ENCODE peak calls at places on chromosomes 3 and 15, in six cellular contexts. Z, M, A, X, L and K are unnamed samples.
A peak's percentile ranks its signal among the peaks of the same experiment; 100 is the strongest.

GRCh38 chr3:46280105-46280797 is 38.0 kb downstream of the CCR3 start:
- DNase-seq in Z (no peak), M (peak; percentile 54), A (no peak), X (peak; percentile 85), L (peak; percentile 61), K (peak; percentile 26)

GRCh38 chr3:127674793-127675189 is 2.0 kb downstream of the ABTB1 start:
- DNase-seq in Z (no peak), M (no peak), A (no peak), X (no peak), L (no peak), K (no peak)

GRCh38 chr3:155805802-155806618 is at the start of gene C3orf33:
- DNase-seq in Z (peak; percentile 91), M (peak; percentile 24), A (peak; percentile 84), X (peak; percentile 69), L (peak; percentile 35), K (peak; percentile 48)

GRCh38 chr3:52190294-52190841 is 7.6 kb upstream of the ALAS1 start:
- DNase-seq in Z (no peak), M (peak; percentile 12), A (no peak), X (peak; percentile 65), L (peak; percentile 73), K (peak; percentile 58)

GRCh38 chr3:123286308-123287023 is 84.7 kb downstream of the SEC22A start:
- DNase-seq in Z (peak; percentile 79), M (peak; percentile 65), A (peak; percentile 53), X (peak; percentile 73), L (peak; percentile 65), K (peak; percentile 83)

GRCh38 chr15:78298983-78299301 is 467 bp downstream of the SKIC8 start:
- DNase-seq in Z (no peak), M (peak; percentile 24), A (peak; percentile 14), X (no peak), L (peak; percentile 37), K (peak; percentile 32)

GRCh38 chr15:74202461-74203401 is at the start of gene STRA6:
- DNase-seq in Z (no peak), M (peak; percentile 45), A (no peak), X (peak; percentile 72), L (peak; percentile 71), K (no peak)

GRCh38 chr3:152051501-152052404 is 178.3 kb downstream of the SUCNR1 start:
- DNase-seq in Z (peak; percentile 32), M (peak; percentile 74), A (no peak), X (no peak), L (peak; percentile 45), K (peak; percentile 35)

GRCh38 chr15:70226337-70226980 is 128.7 kb upstream of the TLE3 start:
- DNase-seq in Z (no peak), M (no peak), A (no peak), X (no peak), L (no peak), K (no peak)

GRCh38 chr3:117526485-117527079 is 817.0 kb downstream of the TUSC7 start:
- DNase-seq in Z (peak; percentile 10), M (peak; percentile 20), A (peak; percentile 49), X (peak; percentile 40), L (peak; percentile 52), K (peak; percentile 51)

GRCh38 chr3:53764376-53764775 is 81.8 kb downstream of the CHDH start:
- DNase-seq in Z (no peak), M (no peak), A (no peak), X (no peak), L (no peak), K (no peak)

GRCh38 chr15:26260517-26261133 is 397.5 kb upstream of the ATP10A start:
- DNase-seq in Z (no peak), M (no peak), A (no peak), X (no peak), L (peak; percentile 27), K (peak; percentile 3)

GRCh38 chr3:6644070-6644929 is 216.6 kb upstream of the GRM7 start:
- DNase-seq in Z (peak; percentile 25), M (no peak), A (peak; percentile 61), X (no peak), L (no peak), K (no peak)

GRCh38 chr15:63503739-63504246 is 600 bp upstream of the USP3 start:
- DNase-seq in Z (peak; percentile 51), M (peak; percentile 63), A (peak; percentile 67), X (peak; percentile 87), L (peak; percentile 94), K (peak; percentile 90)

GRCh38 chr15:90086868-90087268 is 15.4 kb downstream of the IDH2 start:
- DNase-seq in Z (peak; percentile 71), M (peak; percentile 36), A (peak; percentile 57), X (peak; percentile 76), L (peak; percentile 54), K (peak; percentile 61)

GRCh38 chr3:150370129-150370602 is 37.9 kb upstream of the TSC22D2 start:
- DNase-seq in Z (no peak), M (peak; percentile 96), A (no peak), X (peak; percentile 95), L (peak; percentile 95), K (peak; percentile 93)

GRCh38 chr3:190265795-190266194 is 56.5 kb downstream of the CLDN1 start:
- DNase-seq in Z (no peak), M (peak; percentile 42), A (no peak), X (peak; percentile 97), L (peak; percentile 28), K (peak; percentile 72)

GRCh38 chr15:27422997-27423396 is 452.0 kb downstream of the GABRG3 start:
- DNase-seq in Z (no peak), M (no peak), A (no peak), X (no peak), L (no peak), K (no peak)

GRCh38 chr3:170499562-170500156 is 81.0 kb downstream of the CLDN11 start:
- DNase-seq in Z (peak; percentile 54), M (peak; percentile 68), A (peak; percentile 49), X (peak; percentile 69), L (peak; percentile 85), K (peak; percentile 71)

GRCh38 chr15:35208353-35208752 is 123.3 kb upstream of the NANOGP8 start:
- DNase-seq in Z (no peak), M (no peak), A (peak; percentile 70), X (no peak), L (no peak), K (no peak)

GRCh38 chr3:50189274-50189673 is 2.1 kb upstream of the GNAT1 start:
- DNase-seq in Z (peak; percentile 68), M (peak; percentile 79), A (peak; percentile 32), X (peak; percentile 83), L (peak; percentile 77), K (peak; percentile 90)
- TF ChIP-seq CTCF in Z (peak; percentile 38), M (peak; percentile 90), A (peak; percentile 47), X (peak; percentile 85), L (peak; percentile 89), K (peak; percentile 97)

DNA sequence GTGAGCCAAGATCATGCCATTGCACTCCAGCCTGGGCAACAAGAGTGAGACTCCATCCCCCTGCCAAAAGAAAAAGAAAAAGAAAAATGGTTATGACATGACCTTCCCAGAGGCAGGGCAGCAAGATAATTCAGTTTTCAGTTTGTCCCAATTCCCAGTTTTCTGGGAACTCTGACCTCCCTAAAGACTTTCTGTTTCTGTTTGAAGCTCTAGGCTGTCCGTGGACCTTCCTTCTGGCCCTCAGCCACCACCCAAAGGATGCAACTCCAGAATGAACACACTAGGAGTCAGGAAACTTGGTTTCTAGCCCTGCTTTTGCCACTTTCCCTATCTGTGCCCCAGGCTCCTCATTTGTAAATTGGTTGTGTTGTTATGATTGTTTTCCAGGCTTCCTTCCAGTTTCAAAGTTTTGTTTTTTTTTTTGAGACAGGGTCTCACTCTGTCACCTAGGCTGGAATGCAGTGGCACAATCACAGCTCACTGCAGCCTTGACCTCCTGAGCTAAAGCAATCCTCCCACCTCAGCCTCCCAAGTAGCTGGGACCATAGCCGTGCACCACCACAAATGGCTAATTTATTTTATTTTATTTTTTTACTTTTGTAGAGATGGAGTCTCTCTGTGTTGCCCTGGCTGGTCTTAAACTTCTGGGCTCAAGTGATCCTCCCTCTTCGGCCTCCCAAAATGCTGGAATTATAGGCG is 68.6 kb downstream of the CDC25A start:
- DNase-seq in Z (no peak), M (peak; percentile 16), A (no peak), X (no peak), L (peak; percentile 62), K (peak; percentile 55)
- TF ChIP-seq CTCF in Z (no peak), M (no peak), A (no peak), X (no peak), L (no peak), K (no peak)

GRCh38 chr15:31145271-31145911 is 43.9 kb upstream of the TRPM1 start:
- DNase-seq in Z (no peak), M (peak; percentile 26), A (no peak), X (peak; percentile 34), L (peak; percentile 3), K (peak; percentile 43)
- TF ChIP-seq CTCF in Z (no peak), M (peak; percentile 63), A (peak; percentile 31), X (no peak), L (peak; percentile 11), K (peak; percentile 12)

GRCh38 chr15:40409366-40409765 is 3.8 kb downstream of the IVD start:
- DNase-seq in Z (peak; percentile 84), M (no peak), A (peak; percentile 85), X (no peak), L (no peak), K (no peak)
- TF ChIP-seq CTCF in Z (no peak), M (no peak), A (no peak), X (no peak), L (no peak), K (no peak)

GRCh38 chr3:39724233-39724846 is 85.1 kb upstream of the MYRIP start:
- DNase-seq in Z (no peak), M (no peak), A (no peak), X (no peak), L (peak; percentile 6), K (peak; percentile 33)
- TF ChIP-seq CTCF in Z (no peak), M (peak; percentile 36), A (no peak), X (peak; percentile 17), L (peak; percentile 11), K (peak; percentile 33)

GRCh38 chr3:132870596-132870995 is 148.4 kb upstream of the NPHP3 start:
- DNase-seq in Z (no peak), M (no peak), A (no peak), X (no peak), L (no peak), K (no peak)
- TF ChIP-seq CTCF in Z (no peak), M (no peak), A (no peak), X (no peak), L (no peak), K (no peak)